ENCODE peak calls at places on chromosome 14, in five cellular contexts. S is endothelial cell, F is left lung, I is mammary epithelial cell, Z is adrenal gland. C is an unnamed sample.

GRCh38 chr14:24322672-24323071 is 11.4 kb downstream of the LTB4R start:
- DNase-seq in S (no peak), F (peak), I (no peak), Z (no peak), C (no peak)

GRCh38 chr14:104423715-104424405 is 155.7 kb upstream of the C14orf180 start:
- DNase-seq in S (no peak), F (no peak), I (no peak), Z (no peak), C (peak)

GRCh38 chr14:52790756-52791203 is 627 bp downstream of the GNPNAT1 start:
- DNase-seq in S (no peak), F (no peak), I (peak), Z (no peak), C (no peak)

GRCh38 chr14:52069617-52070431 is 965 bp upstream of the NID2 start:
- DNase-seq in S (no peak), F (peak), I (no peak), Z (peak), C (no peak)

GRCh38 chr14:92615451-92615850 is 101.9 kb downstream of the RIN3 start:
- DNase-seq in S (no peak), F (no peak), I (no peak), Z (no peak), C (no peak)

GRCh38 chr14:94975366-94975765 is 182.0 kb downstream of the DICER1 start:
- DNase-seq in S (no peak), F (no peak), I (no peak), Z (no peak), C (no peak)

GRCh38 chr14:90514015-90514398 is 117.2 kb downstream of the CALM1 start:
- DNase-seq in S (no peak), F (peak), I (no peak), Z (no peak), C (no peak)

GRCh38 chr14:89624500-89625156 is 207.6 kb upstream of the FOXN3 start:
- DNase-seq in S (no peak), F (no peak), I (no peak), Z (no peak), C (no peak)

GRCh38 chr14:24286996-24287395 is 12.6 kb downstream of the DHRS1 start:
- DNase-seq in S (no peak), F (no peak), I (no peak), Z (no peak), C (peak)

GRCh38 chr14:59337151-59337611 is 128.0 kb downstream of the GPR135 start:
- DNase-seq in S (no peak), F (no peak), I (no peak), Z (peak), C (no peak)

GRCh38 chr14:54366726-54367707 is 29.8 kb upstream of the CDKN3 start:
- DNase-seq in S (peak), F (no peak), I (peak), Z (peak), C (no peak)

GRCh38 chr14:54216827-54217226 is 180.0 kb upstream of the CDKN3 start:
- DNase-seq in S (no peak), F (no peak), I (no peak), Z (no peak), C (no peak)

GRCh38 chr14:62283837-62284236 is 521.6 kb downstream of the SNAPC1 start:
- DNase-seq in S (no peak), F (no peak), I (no peak), Z (no peak), C (no peak)

GRCh38 chr14:29518335-29518734 is 409.3 kb downstream of the PRKD1 start:
- DNase-seq in S (no peak), F (no peak), I (no peak), Z (no peak), C (no peak)
- TF ChIP-seq CTCF in S (no peak), F (no peak), I (no peak), Z (no peak), C (peak)

DNA sequence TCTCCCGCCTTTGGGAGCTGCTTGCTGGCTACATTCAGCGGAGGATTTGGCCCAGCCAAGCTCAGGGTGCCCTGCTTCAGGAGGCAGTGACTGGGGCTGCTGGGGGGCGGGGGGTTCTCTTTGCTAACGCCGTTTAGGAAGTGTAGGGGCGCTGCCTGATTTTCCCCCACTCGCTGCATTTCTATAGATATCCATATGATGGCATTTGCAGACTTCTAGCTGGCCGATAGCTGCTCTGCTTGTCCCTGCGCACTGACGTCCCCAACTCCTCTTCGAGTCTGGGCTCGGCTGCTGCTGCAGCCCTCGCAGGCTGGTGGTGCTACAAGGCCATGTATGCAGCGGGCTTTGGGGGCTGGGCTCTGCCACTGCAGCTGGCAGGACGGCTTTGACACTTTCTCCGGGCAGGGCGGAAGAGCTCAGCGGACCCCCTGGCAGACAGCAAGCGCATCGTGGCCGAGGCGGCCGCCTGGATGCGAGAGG is 3.1 kb downstream of the LRFN5 start:
- DNase-seq in S (peak), F (peak), I (no peak), Z (peak), C (peak)
- TF ChIP-seq CTCF in S (no peak), F (no peak), I (no peak), Z (peak), C (peak)

GRCh38 chr14:74980746-74981661 is 21.7 kb upstream of the EIF2B2 start:
- DNase-seq in S (no peak), F (no peak), I (no peak), Z (no peak), C (no peak)
- TF ChIP-seq CTCF in S (no peak), F (no peak), I (no peak), Z (no peak), C (peak)

DNA sequence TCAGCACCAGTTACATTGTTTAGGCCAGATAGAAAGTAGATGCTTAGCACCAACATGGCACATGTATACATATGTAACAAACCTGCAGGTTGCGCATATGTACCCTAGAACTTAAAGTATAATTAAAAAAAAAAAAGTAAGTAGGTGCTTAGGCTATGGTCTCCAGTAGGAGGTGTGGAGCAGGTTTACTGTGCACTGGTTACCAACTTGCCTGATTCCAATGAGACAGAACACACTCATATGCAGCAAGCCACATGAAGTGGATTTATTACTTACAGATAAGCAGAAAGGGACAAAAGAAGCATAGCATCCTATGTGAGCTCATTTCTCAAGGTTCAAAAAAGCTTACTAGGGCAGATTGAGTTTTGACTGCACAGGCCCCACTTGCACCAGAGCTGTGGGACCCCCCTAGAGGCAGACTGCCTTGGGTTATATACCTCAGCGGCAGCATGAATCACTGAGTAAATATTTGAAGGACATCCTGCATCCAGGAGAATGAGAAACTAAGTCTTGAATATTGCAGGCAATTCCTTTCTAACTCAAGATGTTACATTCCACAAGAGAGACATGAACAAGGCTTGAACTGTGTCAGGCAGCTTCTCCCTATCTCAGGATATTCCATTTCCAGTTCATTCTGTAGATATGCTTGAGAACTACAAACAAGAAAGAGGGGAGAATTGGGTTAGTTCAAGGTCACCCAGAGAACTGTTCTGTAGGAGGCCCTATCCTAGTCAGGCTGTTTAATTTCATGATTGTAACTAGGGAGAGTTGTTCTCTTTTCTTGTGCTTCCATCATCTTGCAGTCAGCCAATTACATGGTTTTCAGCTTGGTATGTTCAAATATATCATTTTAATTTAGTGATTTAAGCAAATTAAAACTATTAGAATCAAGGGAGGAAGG is 30.1 kb downstream of the LRFN5 start:
- DNase-seq in S (no peak), F (no peak), I (no peak), Z (no peak), C (no peak)
- TF ChIP-seq CTCF in S (no peak), F (no peak), I (no peak), Z (no peak), C (no peak)